ENCODE peak calls at places on chromosome 5, in four cellular contexts. S, V, G and L are unnamed samples.

GRCh38 chr5:6632931-6633468 is at the start of the genes NSUN2 and SRD5A1:
- DNase-seq in S (peak; percentile 85), V (peak; percentile 93), G (peak; percentile 90), L (peak; percentile 90)

GRCh38 chr5:172868924-172869565 is 35.0 kb downstream of the ERGIC1 start:
- DNase-seq in S (no peak), V (peak; percentile 85), G (peak; percentile 90), L (no peak)

GRCh38 chr5:119269061-119269579 is 86.7 kb upstream of the TNFAIP8 start:
- DNase-seq in S (peak; percentile 33), V (peak; percentile 41), G (no peak), L (peak; percentile 57)

GRCh38 chr5:66246621-66247020 is 102.5 kb downstream of the SREK1 start:
- DNase-seq in S (no peak), V (no peak), G (no peak), L (no peak)

GRCh38 chr5:9652295-9652694 is 22.1 kb upstream of the TAS2R1 start:
- DNase-seq in S (no peak), V (no peak), G (no peak), L (no peak)

GRCh38 chr5:95600557-95600956 is 19.3 kb upstream of the GPR150 start:
- DNase-seq in S (no peak), V (no peak), G (no peak), L (no peak)

GRCh38 chr5:37801521-37801920 is 38.3 kb downstream of the GDNF start:
- DNase-seq in S (no peak), V (no peak), G (no peak), L (no peak)

GRCh38 chr5:177491429-177491945 is 5.9 kb downstream of the PDLIM7 start:
- DNase-seq in S (peak; percentile 79), V (no peak), G (peak; percentile 56), L (no peak)

GRCh38 chr5:95532415-95532814 is 22.4 kb downstream of the SKIC3 start:
- DNase-seq in S (no peak), V (no peak), G (no peak), L (no peak)

GRCh38 chr5:66830636-66831035 is 234.4 kb downstream of the MAST4 start:
- DNase-seq in S (no peak), V (no peak), G (no peak), L (no peak)

GRCh38 chr5:82347213-82347947 is 69.2 kb upstream of the RPS23 start:
- DNase-seq in S (no peak), V (peak; percentile 51), G (peak; percentile 44), L (no peak)

GRCh38 chr5:157596449-157596848 is 20.9 kb upstream of the ADAM19 start:
- DNase-seq in S (no peak), V (no peak), G (no peak), L (no peak)

GRCh38 chr5:42566658-42567313 is 143.5 kb downstream of the GHR start:
- DNase-seq in S (no peak), V (no peak), G (no peak), L (no peak)
- H3K4me3 ChIP-seq in S (no peak overlapping the region), V (peak overlapping the region; percentile 19), G (peak overlapping the region; percentile 32), L (no peak overlapping the region)

DNA sequence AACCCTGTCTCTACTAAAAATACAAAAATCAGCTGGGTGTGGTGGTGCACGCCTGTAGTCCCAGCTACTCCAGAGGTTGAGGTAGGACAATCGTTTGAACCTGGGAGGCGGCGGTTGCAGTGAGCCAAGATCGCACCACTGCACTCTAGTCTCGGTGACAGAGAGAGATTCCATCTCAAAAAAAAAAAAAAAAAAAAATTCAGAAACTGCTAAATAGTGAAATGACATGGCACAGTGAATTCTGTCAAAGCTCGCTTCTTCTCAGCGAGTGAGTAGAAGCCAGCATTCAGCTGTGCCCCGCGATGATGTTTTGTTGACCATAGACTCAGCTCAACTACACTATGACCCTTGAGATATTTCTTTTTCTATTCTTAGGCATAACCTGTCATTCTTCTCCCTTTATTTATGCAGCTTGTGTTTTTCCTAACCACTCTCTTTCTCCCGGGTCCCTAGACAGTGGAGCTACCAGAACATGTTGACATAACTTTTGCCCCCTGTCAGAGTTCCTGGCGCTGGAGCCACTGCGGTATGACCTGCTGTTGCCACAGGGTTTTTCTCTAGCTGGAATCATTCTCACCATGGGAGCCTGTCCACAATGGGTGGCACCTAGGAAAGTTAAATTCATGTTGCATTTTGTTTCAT is 13.5 kb upstream of the IQGAP2 start:
- DNase-seq in S (no peak), V (no peak), G (no peak), L (peak; percentile 48)
- H3K4me1 ChIP-seq in S (peaks cover 21% of the 10 kb centered on the region), V (no peaks in the 10 kb centered on the region), G (no peaks in the 10 kb centered on the region), L (peaks cover 42% of the 10 kb centered on the region)

GRCh38 chr5:56839062-56839461 is 23.7 kb downstream of the MAP3K1 start:
- DNase-seq in S (no peak), V (no peak), G (no peak), L (no peak)
- H3K27ac ChIP-seq in S (no peak overlapping the region), V (peak overlapping the region; percentile 11), G (peak overlapping the region; percentile 20), L (peak overlapping the region; percentile 65)

DNA sequence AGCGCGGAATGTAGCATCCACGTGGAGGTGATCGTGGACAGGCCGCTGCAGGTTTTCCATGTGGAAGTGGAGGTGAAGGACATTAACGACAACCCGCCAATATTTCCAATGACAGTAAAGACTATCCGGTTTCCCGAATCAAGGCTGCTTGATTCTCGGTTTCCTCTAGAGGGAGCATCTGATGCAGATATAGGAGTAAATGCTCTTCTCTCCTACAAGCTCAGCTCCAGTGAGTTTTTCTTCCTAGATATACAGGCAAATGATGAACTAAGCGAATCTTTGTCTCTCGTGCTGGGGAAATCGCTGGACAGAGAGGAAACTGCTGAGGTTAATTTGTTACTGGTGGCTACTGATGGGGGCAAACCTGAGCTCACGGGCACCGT is 598 bp downstream of the PCDHA2 start:
- DNase-seq in S (no peak), V (no peak), G (no peak), L (no peak)
- H3K4me3 ChIP-seq in S (no peak overlapping the region), V (peak overlapping the region; percentile 13), G (no peak overlapping the region), L (no peak overlapping the region)

GRCh38 chr5:141613344-141613743 is 5.5 kb downstream of the DIAPH1 start:
- DNase-seq in S (no peak), V (no peak), G (no peak), L (no peak)
- H3K4me1 ChIP-seq in S (peaks cover 9% of the 10 kb centered on the region), V (peaks cover 39% of the 10 kb centered on the region), G (peaks cover 80% of the 10 kb centered on the region), L (peaks cover 32% of the 10 kb centered on the region)

GRCh38 chr5:54257366-54258118 is 52.8 kb downstream of the ARL15 start:
- DNase-seq in S (no peak), V (no peak), G (no peak), L (no peak)
- H3K27ac ChIP-seq in S (no peak overlapping the region), V (no peak overlapping the region), G (no peak overlapping the region), L (no peak overlapping the region)

GRCh38 chr5:1781726-1782384 is 17.8 kb downstream of the MRPL36 start:
- DNase-seq in S (no peak), V (no peak), G (peak; percentile 4), L (no peak)

GRCh38 chr5:1782385-1783213 is 17.0 kb downstream of the MRPL36 start:
- DNase-seq in S (no peak), V (no peak), G (peak; percentile 1), L (no peak)

GRCh38 chr5:1785062-1785461 is 14.6 kb downstream of the MRPL36 start:
- DNase-seq in S (no peak), V (no peak), G (peak; percentile 3), L (no peak)

GRCh38 chr5:1784197-1785050 is 15.2 kb downstream of the MRPL36 start:
- DNase-seq in S (no peak), V (no peak), G (peak; percentile 1), L (no peak)

GRCh38 chr5:1783214-1783551 is 16.5 kb downstream of the MRPL36 start:
- DNase-seq in S (no peak), V (peak; percentile 55), G (peak; percentile 8), L (no peak)
- H3K4me3 ChIP-seq in S (no peak overlapping the region), V (no peak overlapping the region), G (no peak overlapping the region), L (no peak overlapping the region)

GRCh38 chr5:134370306-134370870 is 981 bp upstream of the UBE2B start:
- DNase-seq in S (no peak), V (no peak), G (no peak), L (no peak)
- H3K4me1 ChIP-seq in S (no peaks in the 10 kb centered on the region), V (peaks cover 37% of the 10 kb centered on the region), G (peaks cover 38% of the 10 kb centered on the region), L (peaks cover 21% of the 10 kb centered on the region)